ENCODE peak calls at places on chromosomes 3 and 15, in six cellular contexts. One of them, this sample, is unnamed.
A peak's percentile ranks its signal among the peaks of the same experiment; 100 is the strongest.

GRCh38 chr3:41900265-41900664 is 61.6 kb downstream of the ULK4 start:
- DNase-seq in mesothelial cell of epicardium: no peak
- DNase-seq in ovary: no peak
- DNase-seq in endodermal cell: peak; percentile 41
- DNase-seq in glutamatergic neuron: no peak
- DNase-seq in dorsolateral prefrontal cortex: no peak
- DNase-seq in this sample: no peak

GRCh38 chr3:155870945-155871745 is 695 bp downstream of the GMPS start:
- DNase-seq in mesothelial cell of epicardium: peak; percentile 23
- DNase-seq in ovary: peak; percentile 41
- DNase-seq in endodermal cell: peak; percentile 78
- DNase-seq in glutamatergic neuron: peak; percentile 60
- DNase-seq in dorsolateral prefrontal cortex: peak; percentile 12
- DNase-seq in this sample: peak; percentile 43

GRCh38 chr3:13348671-13349396 is 71.3 kb downstream of the NUP210 start:
- DNase-seq in mesothelial cell of epicardium: no peak
- DNase-seq in ovary: no peak
- DNase-seq in endodermal cell: peak; percentile 87
- DNase-seq in glutamatergic neuron: no peak
- DNase-seq in dorsolateral prefrontal cortex: no peak
- DNase-seq in this sample: no peak

GRCh38 chr15:69941206-69941605 is 156.5 kb downstream of the TLE3 start:
- DNase-seq in mesothelial cell of epicardium: no peak
- DNase-seq in ovary: no peak
- DNase-seq in endodermal cell: no peak
- DNase-seq in glutamatergic neuron: peak; percentile 41
- DNase-seq in dorsolateral prefrontal cortex: no peak
- DNase-seq in this sample: no peak

GRCh38 chr3:186473166-186473565 is 71.0 kb downstream of the CRYGS start:
- DNase-seq in mesothelial cell of epicardium: no peak
- DNase-seq in ovary: no peak
- DNase-seq in endodermal cell: peak; percentile 12
- DNase-seq in glutamatergic neuron: no peak
- DNase-seq in dorsolateral prefrontal cortex: no peak
- DNase-seq in this sample: no peak

GRCh38 chr3:128726691-128727031 is 678 bp downstream of the RAB7A start:
- DNase-seq in mesothelial cell of epicardium: no peak
- DNase-seq in ovary: peak; percentile 51
- DNase-seq in endodermal cell: peak; percentile 61
- DNase-seq in glutamatergic neuron: peak; percentile 26
- DNase-seq in dorsolateral prefrontal cortex: peak; percentile 12
- DNase-seq in this sample: peak; percentile 13

GRCh38 chr3:188792788-188793187 is 379.0 kb upstream of the TPRG1 start:
- DNase-seq in mesothelial cell of epicardium: no peak
- DNase-seq in ovary: no peak
- DNase-seq in endodermal cell: peak; percentile 75
- DNase-seq in glutamatergic neuron: peak; percentile 56
- DNase-seq in dorsolateral prefrontal cortex: no peak
- DNase-seq in this sample: peak; percentile 33

GRCh38 chr15:77992356-77993222 is 84.9 kb downstream of the TBC1D2B start:
- DNase-seq in mesothelial cell of epicardium: no peak
- DNase-seq in ovary: no peak
- DNase-seq in endodermal cell: no peak
- DNase-seq in glutamatergic neuron: no peak
- DNase-seq in dorsolateral prefrontal cortex: no peak
- DNase-seq in this sample: no peak

GRCh38 chr15:51190424-51191068 is 95.8 kb upstream of the TNFAIP8L3 start:
- DNase-seq in mesothelial cell of epicardium: no peak
- DNase-seq in ovary: peak; percentile 31
- DNase-seq in endodermal cell: no peak
- DNase-seq in glutamatergic neuron: no peak
- DNase-seq in dorsolateral prefrontal cortex: no peak
- DNase-seq in this sample: no peak

GRCh38 chr3:183824761-183825379 is 507 bp downstream of the MAP6D1 start:
- DNase-seq in mesothelial cell of epicardium: no peak
- DNase-seq in ovary: no peak
- DNase-seq in endodermal cell: peak; percentile 76
- DNase-seq in glutamatergic neuron: peak; percentile 53
- DNase-seq in dorsolateral prefrontal cortex: peak; percentile 37
- DNase-seq in this sample: no peak

GRCh38 chr3:57108684-57109083 is 48.2 kb downstream of the SPATA12 start:
- DNase-seq in mesothelial cell of epicardium: no peak
- DNase-seq in ovary: no peak
- DNase-seq in endodermal cell: no peak
- DNase-seq in glutamatergic neuron: no peak
- DNase-seq in dorsolateral prefrontal cortex: no peak
- DNase-seq in this sample: no peak

GRCh38 chr3:165712382-165712781 is 124.8 kb downstream of the BCHE start:
- DNase-seq in mesothelial cell of epicardium: no peak
- DNase-seq in ovary: no peak
- DNase-seq in endodermal cell: no peak
- DNase-seq in glutamatergic neuron: no peak
- DNase-seq in dorsolateral prefrontal cortex: no peak
- DNase-seq in this sample: no peak

GRCh38 chr3:142850395-142851023 is 38.4 kb downstream of the PCOLCE2 start:
- DNase-seq in mesothelial cell of epicardium: no peak
- DNase-seq in ovary: no peak
- DNase-seq in endodermal cell: no peak
- DNase-seq in glutamatergic neuron: no peak
- DNase-seq in dorsolateral prefrontal cortex: no peak
- DNase-seq in this sample: no peak

GRCh38 chr15:80803580-80804525 is 24.7 kb downstream of the CEMIP start:
- DNase-seq in mesothelial cell of epicardium: no peak
- DNase-seq in ovary: no peak
- DNase-seq in endodermal cell: no peak
- DNase-seq in glutamatergic neuron: no peak
- DNase-seq in dorsolateral prefrontal cortex: no peak
- DNase-seq in this sample: no peak

GRCh38 chr15:81288040-81288439 is 35.9 kb downstream of the STARD5 start:
- DNase-seq in mesothelial cell of epicardium: no peak
- DNase-seq in ovary: no peak
- DNase-seq in endodermal cell: no peak
- DNase-seq in glutamatergic neuron: no peak
- DNase-seq in dorsolateral prefrontal cortex: no peak
- DNase-seq in this sample: no peak

GRCh38 chr3:149900322-149900721 is 70.4 kb downstream of the PFN2 start:
- DNase-seq in mesothelial cell of epicardium: no peak
- DNase-seq in ovary: no peak
- DNase-seq in endodermal cell: no peak
- DNase-seq in glutamatergic neuron: no peak
- DNase-seq in dorsolateral prefrontal cortex: no peak
- DNase-seq in this sample: no peak

GRCh38 chr3:30305021-30305420 is 301.4 kb upstream of the TGFBR2 start:
- DNase-seq in mesothelial cell of epicardium: no peak
- DNase-seq in ovary: no peak
- DNase-seq in endodermal cell: no peak
- DNase-seq in glutamatergic neuron: no peak
- DNase-seq in dorsolateral prefrontal cortex: no peak
- DNase-seq in this sample: no peak

GRCh38 chr3:50671331-50671730 is 3.4 kb upstream of the DOCK3 start:
- DNase-seq in mesothelial cell of epicardium: no peak
- DNase-seq in ovary: no peak
- DNase-seq in endodermal cell: peak; percentile 28
- DNase-seq in glutamatergic neuron: no peak
- DNase-seq in dorsolateral prefrontal cortex: no peak
- DNase-seq in this sample: no peak

GRCh38 chr15:97672586-97672985 is 287.9 kb upstream of the ARRDC4 start:
- DNase-seq in mesothelial cell of epicardium: no peak
- DNase-seq in ovary: no peak
- DNase-seq in endodermal cell: no peak
- DNase-seq in glutamatergic neuron: no peak
- DNase-seq in dorsolateral prefrontal cortex: no peak
- DNase-seq in this sample: no peak

GRCh38 chr15:52306270-52306669 is 10.7 kb upstream of the MYO5C start:
- DNase-seq in mesothelial cell of epicardium: no peak
- DNase-seq in ovary: no peak
- DNase-seq in endodermal cell: no peak
- DNase-seq in glutamatergic neuron: no peak
- DNase-seq in dorsolateral prefrontal cortex: no peak
- DNase-seq in this sample: no peak

DNA sequence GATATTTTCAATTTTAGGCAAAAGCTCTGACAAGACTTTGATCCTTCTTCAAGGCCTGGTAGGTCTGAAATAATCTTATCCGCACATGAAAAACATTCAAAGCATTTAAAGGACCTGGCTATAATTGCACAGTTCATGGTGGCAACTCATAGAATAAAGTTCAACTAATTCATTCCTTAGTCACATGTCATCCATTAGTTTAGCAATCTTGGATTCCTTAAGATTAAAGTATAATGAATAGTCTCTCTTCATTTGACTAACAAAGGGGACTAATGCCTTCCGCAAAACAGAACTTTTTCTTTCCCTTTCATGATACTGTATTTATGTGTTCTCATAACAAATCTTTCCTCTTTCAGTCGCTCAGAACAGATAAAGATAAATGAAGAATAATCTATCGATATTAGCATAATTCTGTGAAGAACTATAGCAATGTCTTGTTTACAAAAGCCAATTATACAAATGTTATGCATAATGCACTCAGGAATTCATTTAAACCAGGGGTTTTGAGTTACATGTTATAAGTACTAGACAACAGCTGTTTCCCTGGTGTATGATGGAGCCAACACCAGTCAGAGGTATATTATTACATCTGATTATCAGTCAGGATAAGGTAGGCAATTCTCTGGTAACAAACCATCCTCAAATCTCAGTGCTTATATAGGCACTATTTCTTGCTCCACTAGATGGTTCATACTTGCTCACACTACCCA is 172.5 kb downstream of the POTEB3 start:
- DNase-seq in mesothelial cell of epicardium: no peak
- DNase-seq in ovary: no peak
- DNase-seq in endodermal cell: no peak
- DNase-seq in glutamatergic neuron: no peak
- DNase-seq in dorsolateral prefrontal cortex: no peak
- DNase-seq in this sample: no peak
- TF ChIP-seq CTCF in mesothelial cell of epicardium: no peak
- TF ChIP-seq CTCF in ovary: no peak
- TF ChIP-seq CTCF in endodermal cell: no peak
- TF ChIP-seq CTCF in glutamatergic neuron: no peak
- TF ChIP-seq CTCF in dorsolateral prefrontal cortex: no peak
- TF ChIP-seq CTCF in this sample: no peak

GRCh38 chr15:40054056-40054745 is 15.2 kb upstream of the SRP14 start:
- DNase-seq in mesothelial cell of epicardium: no peak
- DNase-seq in ovary: no peak
- DNase-seq in endodermal cell: no peak
- DNase-seq in glutamatergic neuron: no peak
- DNase-seq in dorsolateral prefrontal cortex: no peak
- DNase-seq in this sample: no peak

GRCh38 chr15:40052604-40053003 is 13.6 kb upstream of the SRP14 start:
- DNase-seq in mesothelial cell of epicardium: no peak
- DNase-seq in ovary: no peak
- DNase-seq in endodermal cell: no peak
- DNase-seq in glutamatergic neuron: no peak
- DNase-seq in dorsolateral prefrontal cortex: no peak
- DNase-seq in this sample: no peak

GRCh38 chr15:40051616-40052415 is 12.8 kb upstream of the SRP14 start:
- DNase-seq in mesothelial cell of epicardium: no peak
- DNase-seq in ovary: no peak
- DNase-seq in endodermal cell: no peak
- DNase-seq in glutamatergic neuron: no peak
- DNase-seq in dorsolateral prefrontal cortex: no peak
- DNase-seq in this sample: no peak

GRCh38 chr15:40054746-40055575 is 16.0 kb upstream of the SRP14 start:
- DNase-seq in mesothelial cell of epicardium: no peak
- DNase-seq in ovary: no peak
- DNase-seq in endodermal cell: peak; percentile 48
- DNase-seq in glutamatergic neuron: no peak
- DNase-seq in dorsolateral prefrontal cortex: peak; percentile 14
- DNase-seq in this sample: no peak

DNA sequence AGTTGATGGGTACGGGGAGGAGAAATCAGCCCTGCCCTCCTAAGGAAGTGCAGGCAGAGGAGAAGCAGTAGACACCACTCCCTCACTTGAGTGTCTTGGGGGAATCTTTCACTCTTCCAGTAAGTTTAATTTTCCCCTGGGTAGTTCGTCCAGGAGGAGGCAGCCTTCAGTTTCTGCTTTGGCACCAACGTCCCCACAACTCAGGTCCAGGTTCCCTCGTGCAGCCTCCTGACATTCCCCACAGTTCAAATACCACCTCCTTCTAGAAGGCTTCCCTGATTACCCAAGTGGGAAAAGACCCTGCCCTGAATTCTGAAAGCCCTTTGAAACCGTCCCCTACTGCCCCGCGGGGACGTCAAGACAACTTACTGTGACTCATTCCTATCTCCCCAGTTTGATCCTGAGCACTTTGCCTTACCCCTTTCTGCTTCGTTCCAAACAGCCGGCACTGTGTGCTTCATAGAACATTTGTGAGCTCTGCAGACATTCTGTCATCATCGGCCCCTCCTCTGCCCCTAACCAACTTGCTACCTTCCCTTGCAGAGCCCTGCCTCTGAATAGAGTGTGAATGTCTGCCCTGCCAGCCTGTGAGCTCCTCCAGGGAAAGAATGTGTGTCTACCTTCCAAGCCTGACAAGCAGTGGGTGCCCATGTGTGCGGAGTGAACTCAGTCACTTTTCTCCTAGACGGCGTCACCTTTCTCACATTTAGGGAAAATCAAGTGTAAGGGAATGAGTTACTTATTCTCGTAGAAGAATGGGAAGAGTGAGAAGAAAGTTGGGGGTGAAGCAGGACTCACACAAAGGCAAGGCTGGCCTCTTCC is 14.5 kb upstream of the SRP14 start:
- DNase-seq in mesothelial cell of epicardium: no peak
- DNase-seq in ovary: no peak
- DNase-seq in endodermal cell: peak; percentile 62
- DNase-seq in glutamatergic neuron: no peak
- DNase-seq in dorsolateral prefrontal cortex: no peak
- DNase-seq in this sample: no peak
- TF ChIP-seq CTCF in mesothelial cell of epicardium: no peak
- TF ChIP-seq CTCF in ovary: no peak
- TF ChIP-seq CTCF in endodermal cell: peak; percentile 68
- TF ChIP-seq CTCF in glutamatergic neuron: no peak
- TF ChIP-seq CTCF in dorsolateral prefrontal cortex: no peak
- TF ChIP-seq CTCF in this sample: no peak

GRCh38 chr3:159825216-159825854 is 163.3 kb upstream of the IL12A start:
- DNase-seq in mesothelial cell of epicardium: no peak
- DNase-seq in ovary: no peak
- DNase-seq in endodermal cell: peak; percentile 51
- DNase-seq in glutamatergic neuron: no peak
- DNase-seq in dorsolateral prefrontal cortex: no peak
- DNase-seq in this sample: no peak
- TF ChIP-seq CTCF in mesothelial cell of epicardium: no peak
- TF ChIP-seq CTCF in ovary: no peak
- TF ChIP-seq CTCF in endodermal cell: peak; percentile 38
- TF ChIP-seq CTCF in glutamatergic neuron: no peak
- TF ChIP-seq CTCF in dorsolateral prefrontal cortex: no peak
- TF ChIP-seq CTCF in this sample: no peak

GRCh38 chr15:84826369-84826823 is 9.2 kb downstream of the ALPK3 start:
- DNase-seq in mesothelial cell of epicardium: no peak
- DNase-seq in ovary: no peak
- DNase-seq in endodermal cell: peak; percentile 87
- DNase-seq in glutamatergic neuron: no peak
- DNase-seq in dorsolateral prefrontal cortex: no peak
- DNase-seq in this sample: no peak
- TF ChIP-seq CTCF in mesothelial cell of epicardium: no peak
- TF ChIP-seq CTCF in ovary: no peak
- TF ChIP-seq CTCF in endodermal cell: peak; percentile 82
- TF ChIP-seq CTCF in glutamatergic neuron: no peak
- TF ChIP-seq CTCF in dorsolateral prefrontal cortex: no peak
- TF ChIP-seq CTCF in this sample: no peak